ENCODE peak calls at places on chromosome 9, in ten cellular contexts. H is NCI-H1105 treated with DMSO at 0.1 percent for 48 hours; O is upper lobe of right lung; Z is stimulated activated CD4-positive, alpha-beta T cell treated with anti-CD3 and anti-CD28 coated beads, Interleukin-1b, Interleukin-23, amount 100 ng/mL, for 4 hours; X is smooth muscle cell of the brain vasculature; I is amygdala; G is heart left ventricle; K is activated CD8-positive, alpha-beta memory T cell treated with anti-CD3 and anti-CD28 coated beads, Interleukin-2, amount 50 U/mL, for 48 hours; L is A673; P is GM12892. U is an unnamed sample.

GRCh38 chr9:97925497-97926334 is 3.4 kb upstream of the TRMO start:
- DNase-seq in H (no peak), O (no peak), Z (no peak), X (no peak), I (no peak), G (no peak), K (no peak), L (no peak), P (no peak), U (no peak)

GRCh38 chr9:126625329-126626116 is 11.8 kb downstream of the LMX1B start:
- DNase-seq in H (no peak), O (no peak), Z (no peak), X (no peak), I (no peak), G (no peak), K (no peak), L (no peak), P (no peak), U (no peak)

GRCh38 chr9:126307306-126308061 is 19.1 kb upstream of the MVB12B start:
- DNase-seq in H (no peak), O (no peak), Z (no peak), X (no peak), I (peak; percentile 57), G (no peak), K (no peak), L (no peak), P (no peak), U (no peak)

GRCh38 chr9:90727498-90727897 is 74.1 kb upstream of the SYK start:
- DNase-seq in H (no peak), O (no peak), Z (no peak), X (no peak), I (no peak), G (no peak), K (no peak), L (no peak), P (no peak), U (no peak)

GRCh38 chr9:125126019-125126746 is 17.1 kb downstream of the SCAI start:
- DNase-seq in H (no peak), O (peak; percentile 80), Z (peak; percentile 47), X (peak; percentile 60), I (peak; percentile 38), G (peak; percentile 73), K (peak; percentile 84), L (peak; percentile 36), P (peak; percentile 37), U (peak; percentile 87)

GRCh38 chr9:5515261-5515650 is 4.9 kb downstream of the PDCD1LG2 start:
- DNase-seq in H (no peak), O (no peak), Z (no peak), X (no peak), I (no peak), G (no peak), K (no peak), L (no peak), P (no peak), U (no peak)

GRCh38 chr9:128979111-128979510 is 31.6 kb downstream of the NUP188 start:
- DNase-seq in H (no peak), O (no peak), Z (no peak), X (no peak), I (no peak), G (no peak), K (no peak), L (no peak), P (no peak), U (no peak)

GRCh38 chr9:134591082-134591571 is 50.5 kb upstream of the COL5A1 start:
- DNase-seq in H (no peak), O (no peak), Z (no peak), X (no peak), I (no peak), G (no peak), K (peak; percentile 29), L (no peak), P (no peak), U (peak; percentile 19)

GRCh38 chr9:107282268-107282667 is 811 bp upstream of the RAD23B start:
- DNase-seq in H (no peak), O (no peak), Z (no peak), X (no peak), I (no peak), G (peak; percentile 10), K (no peak), L (peak; percentile 19), P (no peak), U (no peak)

GRCh38 chr9:113589890-113590289 is 126.4 kb downstream of the RGS3 start:
- DNase-seq in H (no peak), O (no peak), Z (no peak), X (no peak), I (no peak), G (no peak), K (no peak), L (peak; percentile 61), P (no peak), U (no peak)

GRCh38 chr9:81132318-81132717 is 557.0 kb downstream of the TLE1 start:
- DNase-seq in H (no peak), O (no peak), Z (no peak), X (no peak), I (no peak), G (no peak), K (no peak), L (no peak), P (no peak), U (no peak)

GRCh38 chr9:137395666-137396010 is 27.3 kb downstream of the EXD3 start:
- DNase-seq in H (no peak), O (no peak), Z (no peak), X (no peak), I (no peak), G (no peak), K (no peak), L (no peak), P (no peak), U (no peak)

GRCh38 chr9:35861161-35861897 is 8.9 kb downstream of the OR13J1 start:
- DNase-seq in H (no peak), O (no peak), Z (no peak), X (no peak), I (no peak), G (no peak), K (no peak), L (no peak), P (no peak), U (peak; percentile 47)

GRCh38 chr9:120393386-120394057 is 186.4 kb downstream of the CDK5RAP2 start:
- DNase-seq in H (no peak), O (no peak), Z (no peak), X (no peak), I (no peak), G (no peak), K (no peak), L (no peak), P (no peak), U (no peak)

GRCh38 chr9:108001219-108001618 is 511.6 kb upstream of the KLF4 start:
- DNase-seq in H (no peak), O (no peak), Z (no peak), X (no peak), I (no peak), G (no peak), K (no peak), L (no peak), P (no peak), U (no peak)

GRCh38 chr9:93245437-93245970 is 61.6 kb downstream of the WNK2 start:
- DNase-seq in H (no peak), O (no peak), Z (no peak), X (no peak), I (no peak), G (no peak), K (no peak), L (no peak), P (no peak), U (no peak)

GRCh38 chr9:135282001-135282731 is 194.7 kb downstream of the OLFM1 start:
- DNase-seq in H (peak; percentile 92), O (peak; percentile 87), Z (no peak), X (no peak), I (peak; percentile 17), G (peak; percentile 44), K (no peak), L (peak; percentile 51), P (no peak), U (no peak)

GRCh38 chr9:72160446-72161123 is 11.3 kb downstream of the GDA start:
- DNase-seq in H (no peak), O (no peak), Z (no peak), X (no peak), I (no peak), G (no peak), K (no peak), L (no peak), P (no peak), U (no peak)

GRCh38 chr9:69798737-69799136 is 21.9 kb upstream of the CFAP95 start:
- DNase-seq in H (no peak), O (no peak), Z (no peak), X (no peak), I (no peak), G (no peak), K (no peak), L (no peak), P (no peak), U (no peak)

GRCh38 chr9:2923810-2924768 is 80.2 kb upstream of the PUM3 start:
- DNase-seq in H (no peak), O (no peak), Z (no peak), X (no peak), I (no peak), G (no peak), K (no peak), L (no peak), P (no peak), U (no peak)

GRCh38 chr9:6014668-6015270 is 655 bp downstream of the RANBP6 start:
- DNase-seq in H (no peak), O (no peak), Z (no peak), X (no peak), I (no peak), G (no peak), K (no peak), L (peak; percentile 32), P (no peak), U (no peak)

GRCh38 chr9:87138128-87139040 is 191.1 kb upstream of the GAS1 start:
- DNase-seq in H (no peak), O (no peak), Z (no peak), X (no peak), I (no peak), G (no peak), K (no peak), L (no peak), P (no peak), U (no peak)

GRCh38 chr9:108109927-108110326 is 620.4 kb upstream of the KLF4 start:
- DNase-seq in H (no peak), O (no peak), Z (no peak), X (no peak), I (no peak), G (no peak), K (no peak), L (no peak), P (no peak), U (no peak)

GRCh38 chr9:131892890-131893289 is 153.0 kb upstream of the RAPGEF1 start:
- DNase-seq in H (no peak), O (no peak), Z (no peak), X (no peak), I (no peak), G (no peak), K (no peak), L (no peak), P (no peak), U (peak; percentile 1)

GRCh38 chr9:99680191-99680590 is 141.5 kb upstream of the NR4A3 start:
- DNase-seq in H (no peak), O (no peak), Z (no peak), X (peak; percentile 15), I (no peak), G (no peak), K (no peak), L (no peak), P (no peak), U (no peak)

GRCh38 chr9:109440797-109441287 is 57.3 kb downstream of the PTPN3 start:
- DNase-seq in H (peak; percentile 59), O (no peak), Z (peak; percentile 11), X (peak; percentile 61), I (no peak), G (peak; percentile 45), K (no peak), L (peak; percentile 87), P (no peak), U (peak; percentile 69)

GRCh38 chr9:127910613-127911205 is 6.1 kb downstream of the ST6GALNAC4 start:
- DNase-seq in H (no peak), O (no peak), Z (no peak), X (no peak), I (no peak), G (no peak), K (no peak), L (peak; percentile 45), P (no peak), U (no peak)

GRCh38 chr9:4220361-4220760 is 79.5 kb downstream of the GLIS3 start:
- DNase-seq in H (no peak), O (no peak), Z (no peak), X (no peak), I (no peak), G (no peak), K (no peak), L (no peak), P (no peak), U (no peak)